ENCODE peak calls at places on chromosomes 5 and 9, in seven cellular contexts. B, A, J, I, Y, Q and C are unnamed samples.

GRCh38 chr5:39146831-39147540 is 72.4 kb downstream of the FYB1 start:
- DNase-seq in I (no peak), Q (no peak), Y (no peak), J (no peak), A (no peak), B (no peak), C (no peak)

GRCh38 chr9:107153336-107153735 is 129.7 kb upstream of the RAD23B start:
- DNase-seq in Q (no peak), B (no peak), I (no peak), A (no peak), J (no peak), Y (no peak), C (no peak)

GRCh38 chr5:39801306-39801705 is 376.5 kb upstream of the DAB2 start:
- DNase-seq in Y (no peak), Q (no peak), A (no peak), B (no peak), J (no peak), I (no peak), C (no peak)

GRCh38 chr5:168422431-168422830 is 63.8 kb upstream of the RARS1 start:
- DNase-seq in J (peak), B (peak), Q (no peak), I (no peak), A (no peak), Y (no peak), C (peak)

GRCh38 chr5:89613222-89613956 is 730.4 kb upstream of the MEF2C start:
- DNase-seq in I (no peak), J (no peak), Y (peak), A (no peak), Q (no peak), B (no peak), C (no peak)

GRCh38 chr5:142465476-142465875 is 140.7 kb upstream of the SPRY4 start:
- DNase-seq in Y (no peak), I (no peak), Q (no peak), J (no peak), A (no peak), B (no peak), C (no peak)

GRCh38 chr9:135073081-135073740 is 14.3 kb upstream of the OLFM1 start:
- DNase-seq in A (no peak), J (no peak), Q (no peak), B (no peak), Y (no peak), I (no peak), C (no peak)

GRCh38 chr5:140785905-140786686 is at the start of gene PCDHA1:
- DNase-seq in J (no peak), Q (peak), A (peak), I (no peak), Y (no peak), B (no peak), C (peak)

GRCh38 chr5:174552428-174552827 is 172.0 kb upstream of the MSX2 start:
- DNase-seq in J (no peak), I (no peak), Q (no peak), Y (no peak), A (no peak), B (no peak), C (no peak)

GRCh38 chr5:170293273-170293672 is 4.3 kb downstream of the LCP2 start:
- DNase-seq in A (no peak), Q (no peak), B (no peak), Y (peak), J (no peak), I (no peak), C (no peak)

GRCh38 chr5:116970318-116970717 is 395.7 kb upstream of the SEMA6A start:
- DNase-seq in A (peak), Q (no peak), J (no peak), B (no peak), I (no peak), Y (no peak), C (no peak)

GRCh38 chr5:88675758-88676636 is 207.0 kb downstream of the MEF2C start:
- DNase-seq in I (no peak), J (peak), B (no peak), Q (peak), Y (no peak), A (peak), C (no peak)

GRCh38 chr9:98380065-98380681 is 124.7 kb upstream of the TBC1D2 start:
- DNase-seq in A (peak), I (peak), Q (no peak), J (no peak), B (no peak), Y (peak), C (no peak)
- TF ChIP-seq JUND in A (no peak), I (no peak), Q (no peak), J (no peak), B (no peak), Y (no peak), C (no peak)

DNA sequence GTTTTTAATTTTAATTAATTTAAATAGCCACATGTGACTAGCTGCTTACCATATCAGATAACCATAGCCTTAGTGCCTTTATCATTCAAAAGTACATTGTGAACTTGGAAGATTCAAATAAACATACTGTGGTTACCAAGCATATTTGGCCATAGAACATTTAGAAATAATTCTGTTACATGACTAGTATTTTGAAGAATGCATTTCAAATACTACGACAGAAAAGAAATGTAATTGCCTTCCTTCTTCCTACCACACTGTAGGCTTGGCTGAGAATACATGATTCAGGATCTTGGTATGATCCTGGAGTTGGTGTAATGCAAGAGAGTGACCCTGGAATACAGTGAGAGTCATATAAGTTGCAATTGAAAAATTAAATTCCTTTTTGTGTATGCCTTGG is 109.7 kb upstream of the PCA3 start:
- DNase-seq in J (no peak), Y (no peak), I (no peak), B (no peak), A (no peak), Q (no peak), C (no peak)
- TF ChIP-seq JUND in J (no peak), Y (no peak), I (no peak), B (no peak), A (peak), Q (no peak), C (no peak)

DNA sequence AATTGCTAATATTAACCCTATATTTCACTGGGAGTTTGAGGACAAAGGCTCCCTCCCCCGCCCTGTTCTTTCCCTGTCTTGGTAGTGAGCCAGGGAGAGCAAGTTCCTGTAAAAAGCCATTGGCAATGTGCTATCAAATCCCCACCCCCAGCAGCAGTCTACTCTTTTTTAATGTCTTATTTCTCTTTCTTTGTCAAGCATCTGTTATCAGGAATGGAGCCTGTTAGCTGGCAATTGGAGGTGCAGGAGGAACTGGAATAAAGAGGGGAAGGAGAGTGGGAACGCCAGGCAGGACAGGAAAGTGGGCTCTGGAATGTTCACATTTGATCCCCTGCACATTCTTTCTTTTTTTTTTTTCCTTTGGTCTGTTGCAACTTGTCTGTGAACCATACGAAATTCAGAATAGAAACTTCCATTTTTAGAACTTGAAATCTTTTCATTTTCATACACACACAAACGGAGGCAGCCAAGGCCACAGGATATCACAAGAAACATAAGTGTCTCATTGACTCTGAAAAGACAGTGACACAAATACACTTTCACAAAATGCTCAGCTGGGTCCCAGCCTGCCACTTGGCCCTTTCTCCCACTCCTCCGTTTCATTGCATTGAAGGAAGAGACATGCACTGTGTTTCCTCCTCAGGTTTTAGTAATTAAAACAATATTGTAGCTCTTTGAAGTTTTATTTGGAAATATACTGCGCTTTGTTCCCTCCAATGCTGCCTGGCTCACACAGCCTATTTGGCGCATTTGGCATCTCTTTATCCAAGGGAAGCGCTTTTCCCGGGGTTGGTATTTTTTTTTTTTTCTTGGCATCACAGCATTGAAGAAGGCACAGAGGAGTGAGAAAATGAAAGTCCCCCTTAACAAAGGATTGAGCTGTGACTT is 665.0 kb upstream of the ZNF608 start:
- DNase-seq in B (no peak), Q (no peak), A (no peak), I (no peak), J (no peak), Y (peak), C (no peak)
- TF ChIP-seq JUND in B (no peak), Q (no peak), A (no peak), I (no peak), J (no peak), Y (no peak), C (no peak)

GRCh38 chr9:89116064-89116817 is 62.4 kb downstream of the SHC3 start:
- DNase-seq in A (no peak), I (no peak), J (no peak), Y (no peak), B (no peak), Q (no peak), C (no peak)
- TF ChIP-seq JUND in A (no peak), I (no peak), J (no peak), Y (no peak), B (no peak), Q (no peak), C (no peak)

GRCh38 chr9:88589656-88590055 is 54.7 kb downstream of the NXNL2 start:
- DNase-seq in Q (no peak), I (no peak), A (no peak), J (no peak), B (no peak), Y (no peak), C (no peak)

GRCh38 chr9:88590558-88591146 is 55.7 kb downstream of the NXNL2 start:
- DNase-seq in Q (no peak), B (peak), A (no peak), Y (no peak), J (no peak), I (peak), C (no peak)

GRCh38 chr9:88587885-88588628 is 53.1 kb downstream of the NXNL2 start:
- DNase-seq in Y (no peak), A (no peak), J (no peak), I (no peak), B (no peak), Q (no peak), C (no peak)

GRCh38 chr9:88596376-88596775 is 61.4 kb downstream of the NXNL2 start:
- DNase-seq in Q (no peak), A (no peak), I (no peak), J (no peak), B (no peak), Y (no peak), C (no peak)

GRCh38 chr9:88593537-88594185 is 58.7 kb downstream of the NXNL2 start:
- DNase-seq in Q (peak), Y (peak), I (no peak), B (peak), J (peak), A (peak), C (peak)
- TF ChIP-seq JUND in Q (no peak), Y (no peak), I (no peak), B (no peak), J (no peak), A (no peak), C (no peak)

GRCh38 chr9:137176302-137177182 is 4.7 kb upstream of the TMEM210 start:
- DNase-seq in B (peak), I (no peak), Y (no peak), J (no peak), Q (peak), A (no peak), C (peak)
- TF ChIP-seq JUND in B (no peak), I (no peak), Y (no peak), J (no peak), Q (no peak), A (no peak), C (no peak)

GRCh38 chr9:112884086-112884485 is 6.6 kb downstream of the SLC46A2 start:
- DNase-seq in I (no peak), J (no peak), Q (no peak), Y (no peak), A (no peak), B (no peak), C (peak)
- TF ChIP-seq JUND in I (no peak), J (no peak), Q (no peak), Y (no peak), A (no peak), B (no peak), C (no peak)